ENCODE peak calls at places on chromosomes 12 and 14, in five cellular contexts. W is tibial nerve, M is sigmoid colon, P is esophagus muscularis mucosa, V is transverse colon. Q is an unnamed sample. For H3K27me3, the result is how much of the 10 kb centered on the place peaks cover.

GRCh38 chr12:106018286-106018685 is 120.5 kb downstream of the NUAK1 start:
- DNase-seq in W (no peak), M (no peak), P (no peak), V (no peak), Q (no peak)

GRCh38 chr14:55381561-55381960 is 30.1 kb downstream of the ATG14 start:
- DNase-seq in W (no peak), M (no peak), P (no peak), V (no peak), Q (no peak)

GRCh38 chr14:65709576-65709975 is 297.0 kb downstream of the FUT8 start:
- DNase-seq in W (no peak), M (no peak), P (no peak), V (no peak), Q (no peak)

GRCh38 chr12:5787828-5788227 is 157.2 kb downstream of the ANO2 start:
- DNase-seq in W (no peak), M (no peak), P (no peak), V (no peak), Q (no peak)

GRCh38 chr12:93440043-93440835 is 1.5 kb downstream of the UBE2N start:
- DNase-seq in W (no peak), M (no peak), P (no peak), V (no peak), Q (no peak)

GRCh38 chr12:22982635-22983034 is 357.7 kb downstream of the ETNK1 start:
- DNase-seq in W (no peak), M (no peak), P (no peak), V (no peak), Q (no peak)

GRCh38 chr12:15928345-15928744 is 17.2 kb downstream of the DERA start:
- DNase-seq in W (no peak), M (no peak), P (no peak), V (no peak), Q (no peak)

GRCh38 chr12:110754101-110754793 is 11.6 kb upstream of the PPP1CC start:
- DNase-seq in W (no peak), M (peak), P (no peak), V (no peak), Q (no peak)

GRCh38 chr12:42260518-42260917 is 22.5 kb upstream of the YAF2 start:
- DNase-seq in W (no peak), M (no peak), P (no peak), V (no peak), Q (no peak)

GRCh38 chr14:87797001-87797400 is 196.0 kb downstream of the GALC start:
- DNase-seq in W (no peak), M (no peak), P (no peak), V (no peak), Q (no peak)

GRCh38 chr12:107033758-107034739 is 47.1 kb upstream of the MTERF2 start:
- DNase-seq in W (no peak), M (no peak), P (no peak), V (no peak), Q (no peak)

GRCh38 chr12:98997-99396 is 32.4 kb downstream of the IQSEC3 start:
- DNase-seq in W (no peak), M (peak), P (no peak), V (no peak), Q (no peak)

GRCh38 chr14:33120341-33120740 is 181.7 kb downstream of the NPAS3 start:
- DNase-seq in W (no peak), M (no peak), P (no peak), V (no peak), Q (no peak)

GRCh38 chr12:132476038-132476414 is 13.9 kb upstream of the FBRSL1 start:
- DNase-seq in W (no peak), M (no peak), P (no peak), V (no peak), Q (no peak)
- H3K27me3 ChIP-seq in W (under half), M (under half), P (under half), V (under half), Q (under half)

DNA sequence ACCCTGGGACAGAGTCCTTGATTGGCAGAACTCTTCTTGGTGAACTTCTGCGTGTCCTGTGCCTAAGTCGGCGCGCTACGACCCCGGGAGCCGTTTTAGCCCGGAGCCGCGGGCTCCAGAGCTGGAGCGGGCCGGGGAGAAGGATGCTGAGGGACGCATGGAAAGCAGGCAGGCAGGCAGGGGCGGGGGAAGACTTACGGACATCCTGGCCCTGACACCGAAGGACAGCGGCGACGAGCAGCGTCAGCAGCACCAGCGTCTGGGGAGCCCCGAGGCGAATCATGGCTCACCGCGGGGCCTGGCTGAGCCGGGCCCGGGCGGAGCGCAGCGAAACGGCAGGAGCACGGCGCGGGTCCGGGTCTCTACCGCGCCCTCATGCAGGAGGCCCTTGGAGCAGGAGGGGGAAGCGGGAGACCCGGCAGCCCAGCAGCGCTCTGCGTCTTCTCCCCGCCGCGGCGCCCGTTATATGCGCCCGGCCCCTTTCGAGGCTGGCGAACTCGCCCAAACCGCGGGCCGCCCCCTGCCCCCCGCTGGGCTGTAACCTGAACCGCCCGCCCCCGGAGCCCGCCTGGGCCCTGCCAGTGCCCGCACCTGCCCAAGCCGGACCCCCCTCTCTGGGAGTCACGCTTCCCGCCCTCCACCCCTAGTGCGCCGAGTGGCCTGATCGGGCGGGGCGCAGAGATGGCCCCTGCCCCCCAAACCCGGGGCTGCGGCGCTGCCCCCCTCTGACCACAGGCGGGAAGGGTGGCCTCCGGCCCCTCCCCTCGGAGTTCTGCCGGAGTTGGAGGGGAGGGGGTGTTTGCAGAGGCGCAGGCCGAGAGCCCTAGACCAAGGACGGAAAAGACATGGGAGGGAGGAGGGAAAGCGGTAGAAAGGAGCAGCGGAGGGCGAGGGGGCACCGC is at the start of gene COL2A1:
- DNase-seq in W (no peak), M (no peak), P (no peak), V (no peak), Q (no peak)
- TF ChIP-seq EP300 in W (no peak), M (no peak), P (no peak), V (no peak), Q (no peak)

GRCh38 chr14:89956294-89957009 is 725 bp downstream of the TDP1 start:
- DNase-seq in W (peak), M (peak), P (no peak), V (peak), Q (peak)
- TF ChIP-seq POLR2A in W (no peak), M (no peak), P (no peak), V (no peak), Q (no peak)

GRCh38 chr14:24051789-24052655 is at the start of gene CARMIL3:
- DNase-seq in W (no peak), M (peak), P (no peak), V (peak), Q (peak)
- H3K27me3 ChIP-seq in W (under half), M (under half), P (under half), V (under half), Q (under half)

GRCh38 chr12:76144253-76144564 is 59.7 kb upstream of the NAP1L1 start:
- DNase-seq in W (peak), M (no peak), P (no peak), V (peak), Q (no peak)
- TF ChIP-seq EP300 in W (no peak), M (no peak), P (no peak), V (no peak), Q (no peak)

DNA sequence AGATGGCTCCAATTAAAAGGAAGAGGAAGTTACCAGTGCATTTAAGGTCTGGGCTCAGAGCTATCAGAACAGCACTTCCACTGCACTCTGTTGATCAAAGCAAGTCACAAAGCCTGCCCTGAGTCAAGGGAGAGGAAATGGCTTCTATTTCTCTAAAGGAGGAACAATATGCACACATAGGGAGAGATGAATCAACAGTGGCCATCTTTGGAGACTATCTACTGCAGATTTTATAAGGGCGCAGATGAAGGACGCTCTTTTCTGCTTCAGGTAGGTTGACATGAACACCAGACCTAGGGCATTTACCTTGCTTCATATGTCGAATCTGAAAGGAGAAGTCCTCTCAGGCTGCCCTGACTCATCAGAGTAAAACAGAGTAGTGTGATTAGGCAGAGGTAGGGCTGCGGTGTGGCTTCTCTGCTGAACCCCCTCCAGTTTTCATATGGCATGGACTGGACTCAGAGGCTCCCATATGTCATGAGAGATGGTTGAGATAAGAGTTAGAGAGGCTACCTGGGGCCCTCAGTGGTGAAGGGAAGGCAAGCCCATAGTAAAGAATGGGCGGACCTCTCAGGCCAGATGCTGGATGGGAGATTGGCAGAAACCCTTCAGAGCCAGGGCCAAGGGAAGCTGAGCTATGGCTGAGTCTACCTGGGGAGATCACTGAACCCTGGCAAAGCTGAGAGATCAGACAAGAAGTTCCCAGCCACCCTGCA is 84.4 kb downstream of the ARF6 start:
- DNase-seq in W (no peak), M (no peak), P (no peak), V (no peak), Q (peak)
- TF ChIP-seq POLR2A in W (no peak), M (no peak), P (no peak), V (no peak), Q (no peak)

GRCh38 chr12:132346496-132347470 is 17.4 kb upstream of the GALNT9 start:
- DNase-seq in W (no peak), M (no peak), P (no peak), V (no peak), Q (no peak)
- H3K27me3 ChIP-seq in W (under half), M (under half), P (under half), V (under half), Q (half or more)